ENCODE peak calls at places on chromosomes 12 and 14, in ten cellular contexts. P, A, S, I, Q, D, N, W, O and L are unnamed samples.

GRCh38 chr14:106622200-106622745 is 1095.9 kb downstream of the TMEM121 start:
- DNase-seq in I (no peak), N (no peak), O (no peak), S (no peak), P (no peak), W (no peak), Q (no peak), D (no peak), A (no peak), L (no peak)

GRCh38 chr14:37599527-37600368 is 4.3 kb downstream of the TTC6 start:
- DNase-seq in O (no peak), N (peak), P (no peak), S (no peak), Q (no peak), I (no peak), D (no peak), W (no peak), A (peak), L (no peak)

GRCh38 chr14:58912287-58912686 is 274.5 kb downstream of the DACT1 start:
- DNase-seq in O (no peak), S (no peak), P (no peak), W (no peak), I (no peak), N (no peak), D (no peak), A (no peak), Q (no peak), L (no peak)

GRCh38 chr12:43776498-43776897 is 17.7 kb downstream of the IRAK4 start:
- DNase-seq in A (no peak), I (peak), P (peak), S (no peak), N (peak), Q (no peak), W (no peak), D (no peak), O (no peak), L (no peak)

GRCh38 chr12:51884676-51885229 is 3.1 kb upstream of the ANKRD33 start:
- DNase-seq in O (no peak), P (no peak), W (no peak), S (no peak), Q (no peak), N (no peak), A (no peak), I (no peak), D (no peak), L (no peak)

GRCh38 chr14:102527255-102528232 is 18.0 kb upstream of the ANKRD9 start:
- DNase-seq in Q (no peak), O (no peak), P (no peak), W (no peak), I (no peak), D (no peak), A (peak), S (no peak), N (no peak), L (no peak)

GRCh38 chr14:68444449-68445168 is 348.3 kb downstream of the ZFP36L1 start:
- DNase-seq in S (no peak), O (peak), W (no peak), N (no peak), I (peak), Q (no peak), D (no peak), A (peak), P (peak), L (peak)

GRCh38 chr14:74531467-74531866 is 37.9 kb downstream of the ISCA2 start:
- DNase-seq in P (peak), S (no peak), I (peak), W (no peak), O (peak), D (no peak), Q (no peak), A (peak), N (no peak), L (peak)

GRCh38 chr14:32332415-32333116 is 3.5 kb downstream of the AKAP6 start:
- DNase-seq in I (no peak), O (no peak), W (no peak), S (no peak), D (no peak), Q (no peak), N (no peak), P (no peak), A (no peak), L (no peak)

GRCh38 chr12:116210131-116210530 is 67.4 kb downstream of the MED13L start:
- DNase-seq in N (no peak), D (no peak), P (no peak), O (no peak), Q (no peak), A (no peak), S (no peak), W (no peak), I (peak), L (no peak)

GRCh38 chr14:105204206-105204930 is 23.3 kb upstream of the NUDT14 start:
- DNase-seq in Q (no peak), N (no peak), W (peak), I (no peak), D (no peak), A (peak), O (peak), S (no peak), P (no peak), L (no peak)

GRCh38 chr14:58808828-58809227 is 171.1 kb downstream of the DACT1 start:
- DNase-seq in I (peak), D (no peak), P (peak), Q (no peak), O (no peak), S (no peak), N (no peak), W (no peak), A (peak), L (no peak)

GRCh38 chr12:94098466-94098865 is 49.9 kb upstream of the PLXNC1 start:
- DNase-seq in Q (no peak), P (peak), D (no peak), N (no peak), W (no peak), A (peak), I (peak), O (no peak), S (no peak), L (peak)

GRCh38 chr14:56131865-56132830 is 13.9 kb downstream of the PELI2 start:
- DNase-seq in P (no peak), O (no peak), W (no peak), N (no peak), A (no peak), D (no peak), S (no peak), Q (no peak), I (no peak), L (no peak)

GRCh38 chr14:97602438-97603117 is 805.4 kb downstream of the VRK1 start:
- DNase-seq in O (peak), W (no peak), N (no peak), A (no peak), I (no peak), P (no peak), D (no peak), S (no peak), Q (peak), L (no peak)

GRCh38 chr12:88247241-88247643 is 105.1 kb downstream of the TMTC3 start:
- DNase-seq in I (peak), A (peak), Q (no peak), W (no peak), D (no peak), N (no peak), P (peak), S (no peak), O (no peak), L (peak)

GRCh38 chr14:104467641-104468040 is 111.9 kb upstream of the C14orf180 start:
- DNase-seq in P (no peak), W (no peak), S (no peak), I (no peak), A (no peak), O (no peak), D (no peak), Q (no peak), N (no peak), L (no peak)

GRCh38 chr14:104104006-104104901 is 18.8 kb downstream of the ASPG start:
- DNase-seq in S (no peak), P (no peak), I (no peak), N (no peak), D (no peak), A (no peak), W (no peak), Q (no peak), O (no peak), L (no peak)

GRCh38 chr14:66746316-66747006 is 238.5 kb downstream of the GPHN start:
- DNase-seq in W (no peak), P (peak), N (no peak), I (peak), Q (no peak), O (peak), D (no peak), S (no peak), A (peak), L (peak)

GRCh38 chr14:90281261-90281660 is 24.9 kb downstream of the PSMC1 start:
- DNase-seq in W (no peak), S (no peak), O (no peak), N (no peak), I (peak), P (peak), A (peak), D (no peak), Q (no peak), L (peak)

GRCh38 chr12:132886529-132887477 is 602 bp downstream of the CHFR start:
- DNase-seq in Q (no peak), O (peak), I (peak), P (no peak), S (no peak), W (no peak), D (no peak), A (peak), N (no peak), L (no peak)

GRCh38 chr12:3651585-3652424 is 101.1 kb downstream of the CRACR2A start:
- DNase-seq in D (no peak), Q (no peak), S (no peak), O (no peak), I (peak), A (no peak), W (no peak), P (no peak), N (no peak), L (no peak)